ENCODE peak calls at places on chromosome 15, in five cellular contexts. J is HEK293T; D is endothelial cell; Z is endodermal cell; Q is activated CD8-positive, alpha-beta T cell treated with anti-CD3 and anti-CD28 coated beads for 36 hours. C is an unnamed sample.

GRCh38 chr15:67413770-67414429 is 107.0 kb upstream of the C15orf61 start:
- DNase-seq in Q (no peak), D (no peak), Z (no peak), J (no peak), C (no peak)

GRCh38 chr15:66293085-66293418 is 316 bp upstream of the DIS3L start:
- DNase-seq in Q (no peak), J (no peak), Z (no peak), D (no peak), C (no peak)

GRCh38 chr15:92113832-92114231 is 260.3 kb downstream of the SLCO3A1 start:
- DNase-seq in Q (no peak), D (no peak), J (no peak), Z (peak; percentile 81), C (no peak)

GRCh38 chr15:61556037-61556648 is 327.0 kb upstream of the RORA start:
- DNase-seq in J (no peak), Z (no peak), D (no peak), Q (no peak), C (no peak)

GRCh38 chr15:93037341-93038063 is 51.5 kb downstream of the RGMA start:
- DNase-seq in D (no peak), J (no peak), Z (peak; percentile 65), Q (no peak), C (peak; percentile 52)

GRCh38 chr15:33908396-33908795 is 59.9 kb upstream of the CHRM5 start:
- DNase-seq in Z (no peak), Q (no peak), D (no peak), J (no peak), C (no peak)

GRCh38 chr15:57505949-57506391 is 85.7 kb upstream of the MYZAP start:
- DNase-seq in Q (no peak), Z (no peak), J (no peak), D (no peak), C (no peak)

GRCh38 chr15:80403712-80404056 is 498 bp upstream of the ARNT2 start:
- DNase-seq in D (peak; percentile 27), Q (no peak), Z (peak; percentile 80), J (peak; percentile 63), C (peak; percentile 78)

GRCh38 chr15:71804226-71804625 is 6.1 kb upstream of the NR2E3 start:
- DNase-seq in D (no peak), Q (no peak), Z (no peak), J (no peak), C (no peak)

GRCh38 chr15:34837246-34838016 is 42.1 kb upstream of the ACTC1 start:
- DNase-seq in Z (no peak), Q (no peak), D (no peak), J (no peak), C (no peak)

GRCh38 chr15:50077655-50078054 is 41.4 kb downstream of the ATP8B4 start:
- DNase-seq in J (no peak), Z (no peak), D (no peak), Q (no peak), C (no peak)

GRCh38 chr15:93378547-93378946 is 289.5 kb upstream of the RGMA start:
- DNase-seq in Z (no peak), J (no peak), D (no peak), Q (no peak), C (no peak)

GRCh38 chr15:68781209-68781608 is 39.5 kb downstream of the ANP32A start:
- DNase-seq in D (no peak), Z (peak; percentile 10), Q (no peak), J (no peak), C (no peak)

GRCh38 chr15:90994059-90994416 is 297 bp downstream of the PRC1 start:
- DNase-seq in D (peak; percentile 31), Z (no peak), J (peak; percentile 39), Q (no peak), C (no peak)

GRCh38 chr15:38398134-38398533 is 55.8 kb upstream of the FAM98B start:
- DNase-seq in D (no peak), Z (no peak), J (no peak), Q (no peak), C (no peak)

GRCh38 chr15:40379853-40380252 is 2.7 kb upstream of the KNSTRN start:
- DNase-seq in Z (no peak), D (no peak), J (no peak), Q (no peak), C (no peak)

GRCh38 chr15:73680545-73680944 is 3.6 kb upstream of the CD276 start:
- DNase-seq in J (no peak), Z (no peak), D (no peak), Q (no peak), C (no peak)

GRCh38 chr15:43985976-43986375 is 159.2 kb downstream of the WDR76 start:
- DNase-seq in D (no peak), Q (no peak), J (no peak), Z (no peak), C (no peak)

GRCh38 chr15:66364944-66365343 is 8.5 kb upstream of the TIPIN start:
- DNase-seq in Q (no peak), Z (peak; percentile 55), D (no peak), J (no peak), C (no peak)

GRCh38 chr15:90201150-90201943 is at the start of gene SEMA4B:
- DNase-seq in J (peak; percentile 87), Z (peak; percentile 93), Q (peak; percentile 76), D (peak; percentile 57), C (no peak)

GRCh38 chr15:99564221-99565030 is 1.4 kb upstream of the MEF2A start:
- DNase-seq in Q (peak; percentile 4), D (peak; percentile 22), J (peak; percentile 29), Z (peak; percentile 64), C (no peak)

GRCh38 chr15:33963831-33964664 is 4.2 kb upstream of the CHRM5 start:
- DNase-seq in J (peak; percentile 14), Q (no peak), D (no peak), Z (no peak), C (no peak)

GRCh38 chr15:40063563-40064011 is 24.6 kb upstream of the SRP14 start:
- DNase-seq in J (no peak), D (no peak), Z (peak; percentile 47), Q (no peak), C (no peak)

GRCh38 chr15:74786659-74787165 is 4.8 kb downstream of the CSK start:
- DNase-seq in D (no peak), J (no peak), Q (no peak), Z (no peak), C (no peak)

GRCh38 chr15:68653795-68654194 is 75.0 kb downstream of the CORO2B start:
- DNase-seq in Q (no peak), J (no peak), Z (peak; percentile 30), D (no peak), C (no peak)

GRCh38 chr15:43198992-43199391 is 13.8 kb downstream of the CCNDBP1 start:
- DNase-seq in D (no peak), Z (no peak), Q (no peak), J (no peak), C (no peak)

GRCh38 chr15:56587686-56588085 is 122.7 kb upstream of the MNS1 start:
- DNase-seq in J (no peak), Q (no peak), D (no peak), Z (no peak), C (no peak)

GRCh38 chr15:96303503-96304054 is 26.9 kb upstream of the NR2F2 start:
- DNase-seq in Z (no peak), D (no peak), J (peak; percentile 36), Q (no peak), C (no peak)

GRCh38 chr15:58279106-58279505 is 140.9 kb downstream of the AQP9 start:
- DNase-seq in J (no peak), D (no peak), Z (no peak), Q (no peak), C (no peak)

GRCh38 chr15:62994975-62995730 is 47.4 kb upstream of the TPM1 start:
- DNase-seq in Z (no peak), Q (no peak), J (no peak), D (no peak), C (no peak)

GRCh38 chr15:65400760-65401606 is 21.8 kb downstream of the IGDCC4 start:
- DNase-seq in Z (peak; percentile 97), D (peak; percentile 86), J (peak; percentile 91), Q (peak; percentile 68), C (no peak)